ENCODE peak calls at places on chromosomes 2 and 18, in four cellular contexts. One of them, this sample, is unnamed.

GRCh38 chr2:73202156-73203054 is at the start of gene NOTO:
- DNase-seq in neuronal stem cell: no peak
- DNase-seq in mesendoderm: peak; percentile 52
- DNase-seq in IMR-90: no peak
- DNase-seq in this sample: peak; percentile 76

GRCh38 chr2:24409700-24410556 is 49.6 kb upstream of the ITSN2 start:
- DNase-seq in IMR-90: peak; percentile 74
- DNase-seq in mesendoderm: peak; percentile 83
- DNase-seq in neuronal stem cell: peak; percentile 72
- DNase-seq in this sample: peak; percentile 48

GRCh38 chr2:212421571-212422334 is 116.8 kb downstream of the ERBB4 start:
- DNase-seq in mesendoderm: no peak
- DNase-seq in neuronal stem cell: no peak
- DNase-seq in IMR-90: peak; percentile 1
- DNase-seq in this sample: no peak

GRCh38 chr2:180017764-180018163 is 10.7 kb upstream of the CWC22 start:
- DNase-seq in IMR-90: peak; percentile 26
- DNase-seq in mesendoderm: no peak
- DNase-seq in neuronal stem cell: no peak
- DNase-seq in this sample: no peak

GRCh38 chr18:6876646-6877045 is 147.1 kb downstream of the ARHGAP28 start:
- DNase-seq in IMR-90: peak; percentile 45
- DNase-seq in neuronal stem cell: no peak
- DNase-seq in mesendoderm: no peak
- DNase-seq in this sample: no peak

GRCh38 chr18:21851327-21851961 is 110.9 kb downstream of the MIB1 start:
- DNase-seq in IMR-90: peak; percentile 11
- DNase-seq in mesendoderm: no peak
- DNase-seq in neuronal stem cell: no peak
- DNase-seq in this sample: no peak

GRCh38 chr2:30334738-30335426 is 103.5 kb downstream of the LBH start:
- DNase-seq in neuronal stem cell: no peak
- DNase-seq in mesendoderm: peak; percentile 95
- DNase-seq in IMR-90: no peak
- DNase-seq in this sample: peak; percentile 37

GRCh38 chr2:54060000-54060399 is 55.4 kb upstream of the ACYP2 start:
- DNase-seq in mesendoderm: no peak
- DNase-seq in IMR-90: peak; percentile 65
- DNase-seq in neuronal stem cell: no peak
- DNase-seq in this sample: no peak

GRCh38 chr2:108074150-108074549 is 87.8 kb downstream of the SLC5A7 start:
- DNase-seq in neuronal stem cell: no peak
- DNase-seq in mesendoderm: no peak
- DNase-seq in IMR-90: no peak
- DNase-seq in this sample: no peak

GRCh38 chr2:119724656-119725485 is 34.9 kb upstream of the PTPN4 start:
- DNase-seq in neuronal stem cell: no peak
- DNase-seq in mesendoderm: no peak
- DNase-seq in IMR-90: no peak
- DNase-seq in this sample: no peak

GRCh38 chr2:70484086-70484485 is 69.5 kb downstream of the TGFA start:
- DNase-seq in mesendoderm: no peak
- DNase-seq in neuronal stem cell: no peak
- DNase-seq in IMR-90: no peak
- DNase-seq in this sample: no peak

GRCh38 chr2:95349568-95350319 is 52.6 kb downstream of the KCNIP3 start:
- DNase-seq in neuronal stem cell: no peak
- DNase-seq in IMR-90: no peak
- DNase-seq in mesendoderm: no peak
- DNase-seq in this sample: peak; percentile 15

GRCh38 chr2:42424033-42424432 is 63.0 kb upstream of the COX7A2L start:
- DNase-seq in mesendoderm: no peak
- DNase-seq in IMR-90: peak; percentile 78
- DNase-seq in neuronal stem cell: no peak
- DNase-seq in this sample: no peak

GRCh38 chr2:63218800-63219511 is 168.3 kb downstream of the OTX1 start:
- DNase-seq in neuronal stem cell: no peak
- DNase-seq in IMR-90: no peak
- DNase-seq in mesendoderm: no peak
- DNase-seq in this sample: no peak

GRCh38 chr2:202373490-202373889 is 2.6 kb upstream of the BMPR2 start:
- DNase-seq in neuronal stem cell: no peak
- DNase-seq in mesendoderm: no peak
- DNase-seq in IMR-90: peak; percentile 58
- DNase-seq in this sample: no peak

GRCh38 chr2:122114421-122114820 is 359.0 kb downstream of the TSN start:
- DNase-seq in neuronal stem cell: no peak
- DNase-seq in mesendoderm: no peak
- DNase-seq in IMR-90: no peak
- DNase-seq in this sample: no peak

GRCh38 chr2:129813404-129813803 is 166.1 kb upstream of the RAB6C start:
- DNase-seq in neuronal stem cell: no peak
- DNase-seq in mesendoderm: peak; percentile 56
- DNase-seq in IMR-90: no peak
- DNase-seq in this sample: no peak

GRCh38 chr2:27241761-27242613 is 20.9 kb downstream of the SLC30A3 start:
- DNase-seq in mesendoderm: no peak
- DNase-seq in IMR-90: no peak
- DNase-seq in neuronal stem cell: no peak
- DNase-seq in this sample: no peak

GRCh38 chr2:144603334-144603733 is 83.4 kb upstream of the ZEB2 start:
- DNase-seq in neuronal stem cell: no peak
- DNase-seq in IMR-90: no peak
- DNase-seq in mesendoderm: no peak
- DNase-seq in this sample: no peak

GRCh38 chr2:218418321-218418716 is 604 bp upstream of the VIL1 start:
- DNase-seq in neuronal stem cell: no peak
- DNase-seq in mesendoderm: no peak
- DNase-seq in IMR-90: no peak
- DNase-seq in this sample: no peak

DNA sequence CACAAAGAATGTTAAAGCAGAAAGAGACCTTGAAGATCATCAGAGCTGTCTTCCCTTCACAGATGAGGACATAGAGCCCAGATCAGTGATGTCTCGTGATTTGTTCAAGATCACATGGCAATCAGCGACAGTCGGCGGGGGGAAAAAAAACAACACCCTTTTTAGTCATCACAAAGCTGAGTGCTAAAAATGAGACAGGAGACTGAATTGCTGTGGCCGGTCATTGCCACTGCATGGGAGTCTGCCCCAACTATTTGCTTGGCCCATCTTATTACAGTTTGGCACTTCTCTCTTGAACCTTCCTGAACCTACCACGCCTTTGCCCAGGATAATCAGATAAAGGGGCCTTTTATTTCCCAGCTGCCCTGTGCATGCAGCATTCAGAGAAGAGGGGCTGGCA is 42.7 kb downstream of the SETBP1 start:
- DNase-seq in neuronal stem cell: no peak
- DNase-seq in IMR-90: no peak
- DNase-seq in mesendoderm: no peak
- DNase-seq in this sample: no peak
- H2BK120ac ChIP-seq in neuronal stem cell: no peak overlapping the region
- H2BK120ac ChIP-seq in IMR-90: no peak overlapping the region
- H2BK120ac ChIP-seq in mesendoderm: peak overlapping the region; percentile 28
- H2BK120ac ChIP-seq in this sample: no peak overlapping the region

GRCh38 chr2:85772019-85772745 is 18.4 kb downstream of the ATOH8 start:
- DNase-seq in IMR-90: peak; percentile 100
- DNase-seq in mesendoderm: peak; percentile 62
- DNase-seq in neuronal stem cell: peak; percentile 52
- DNase-seq in this sample: peak; percentile 65

GRCh38 chr2:85770369-85770768 is 16.6 kb downstream of the ATOH8 start:
- DNase-seq in IMR-90: peak; percentile 66
- DNase-seq in neuronal stem cell: no peak
- DNase-seq in mesendoderm: no peak
- DNase-seq in this sample: no peak

GRCh38 chr2:85769987-85770362 is 16.2 kb downstream of the ATOH8 start:
- DNase-seq in neuronal stem cell: no peak
- DNase-seq in IMR-90: no peak
- DNase-seq in mesendoderm: no peak
- DNase-seq in this sample: no peak

GRCh38 chr2:85771486-85771885 is 17.7 kb downstream of the ATOH8 start:
- DNase-seq in mesendoderm: no peak
- DNase-seq in neuronal stem cell: no peak
- DNase-seq in IMR-90: no peak
- DNase-seq in this sample: no peak

GRCh38 chr2:85770786-85771409 is 17.1 kb downstream of the ATOH8 start:
- DNase-seq in IMR-90: no peak
- DNase-seq in neuronal stem cell: no peak
- DNase-seq in mesendoderm: no peak
- DNase-seq in this sample: no peak
- H2BK15ac ChIP-seq in IMR-90: peak overlapping the region; percentile 97
- H2BK15ac ChIP-seq in neuronal stem cell: peak overlapping the region; percentile 59
- H2BK15ac ChIP-seq in mesendoderm: no peak overlapping the region
- H2BK15ac ChIP-seq in this sample: no peak overlapping the region

GRCh38 chr2:227313310-227313709 is 11.7 kb upstream of the MFF start:
- DNase-seq in mesendoderm: no peak
- DNase-seq in IMR-90: no peak
- DNase-seq in neuronal stem cell: no peak
- DNase-seq in this sample: no peak

GRCh38 chr2:227308784-227309183 is 16.3 kb upstream of the MFF start:
- DNase-seq in neuronal stem cell: no peak
- DNase-seq in IMR-90: no peak
- DNase-seq in mesendoderm: no peak
- DNase-seq in this sample: no peak

GRCh38 chr2:227312579-227312978 is 12.5 kb upstream of the MFF start:
- DNase-seq in neuronal stem cell: no peak
- DNase-seq in IMR-90: no peak
- DNase-seq in mesendoderm: no peak
- DNase-seq in this sample: no peak

GRCh38 chr2:227311861-227312506 is 13.1 kb upstream of the MFF start:
- DNase-seq in IMR-90: no peak
- DNase-seq in mesendoderm: no peak
- DNase-seq in neuronal stem cell: no peak
- DNase-seq in this sample: no peak

GRCh38 chr2:227310756-227311110 is 14.3 kb upstream of the MFF start:
- DNase-seq in neuronal stem cell: no peak
- DNase-seq in IMR-90: no peak
- DNase-seq in mesendoderm: peak; percentile 32
- DNase-seq in this sample: no peak
- H4K8ac ChIP-seq in neuronal stem cell: no peak overlapping the region
- H4K8ac ChIP-seq in IMR-90: no peak overlapping the region
- H4K8ac ChIP-seq in mesendoderm: no peak overlapping the region
- H4K8ac ChIP-seq in this sample: no peak overlapping the region

GRCh38 chr2:46173030-46173429 is 124.2 kb upstream of the EPAS1 start:
- DNase-seq in mesendoderm: no peak
- DNase-seq in neuronal stem cell: no peak
- DNase-seq in IMR-90: no peak
- DNase-seq in this sample: no peak

GRCh38 chr2:46171996-46172546 is 125.1 kb upstream of the EPAS1 start:
- DNase-seq in IMR-90: no peak
- DNase-seq in mesendoderm: no peak
- DNase-seq in neuronal stem cell: no peak
- DNase-seq in this sample: no peak

GRCh38 chr2:46174559-46175170 is 122.5 kb upstream of the EPAS1 start:
- DNase-seq in IMR-90: no peak
- DNase-seq in mesendoderm: no peak
- DNase-seq in neuronal stem cell: no peak
- DNase-seq in this sample: no peak

GRCh38 chr2:46175409-46175808 is 121.8 kb upstream of the EPAS1 start:
- DNase-seq in mesendoderm: no peak
- DNase-seq in IMR-90: peak; percentile 68
- DNase-seq in neuronal stem cell: no peak
- DNase-seq in this sample: no peak

DNA sequence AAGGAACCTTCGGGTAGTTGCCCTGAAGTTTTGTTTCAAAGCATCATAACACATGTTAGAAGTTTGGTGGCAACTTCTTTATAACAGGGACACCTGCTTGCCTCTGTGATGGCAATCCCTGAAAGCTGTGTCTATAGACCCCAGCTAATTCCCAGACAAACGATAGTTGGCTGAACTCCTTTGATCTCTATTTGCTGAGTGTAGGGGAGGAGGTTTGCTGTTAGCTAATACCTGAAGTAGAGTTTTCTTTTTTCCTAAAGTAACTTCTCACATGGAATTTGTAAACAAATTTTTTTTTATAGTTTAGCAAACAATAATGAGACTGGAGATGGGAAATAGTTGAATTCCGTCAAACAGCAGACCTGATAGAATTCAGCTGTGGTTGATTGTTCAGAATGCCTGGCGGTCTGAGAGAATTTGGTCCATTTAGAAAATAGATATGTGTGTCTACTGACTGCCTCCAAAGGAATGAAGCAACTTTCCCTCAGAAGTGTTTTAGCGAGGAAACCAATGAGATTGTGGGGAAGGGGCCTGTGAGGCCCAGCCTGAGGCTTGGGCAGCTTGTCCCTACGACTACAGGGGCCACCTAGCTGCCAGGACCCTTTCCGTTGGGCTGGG is 123.5 kb upstream of the EPAS1 start:
- DNase-seq in IMR-90: no peak
- DNase-seq in neuronal stem cell: no peak
- DNase-seq in mesendoderm: no peak
- DNase-seq in this sample: no peak
- H2BK120ac ChIP-seq in IMR-90: peak overlapping the region; percentile 21
- H2BK120ac ChIP-seq in neuronal stem cell: no peak overlapping the region
- H2BK120ac ChIP-seq in mesendoderm: no peak overlapping the region
- H2BK120ac ChIP-seq in this sample: no peak overlapping the region

DNA sequence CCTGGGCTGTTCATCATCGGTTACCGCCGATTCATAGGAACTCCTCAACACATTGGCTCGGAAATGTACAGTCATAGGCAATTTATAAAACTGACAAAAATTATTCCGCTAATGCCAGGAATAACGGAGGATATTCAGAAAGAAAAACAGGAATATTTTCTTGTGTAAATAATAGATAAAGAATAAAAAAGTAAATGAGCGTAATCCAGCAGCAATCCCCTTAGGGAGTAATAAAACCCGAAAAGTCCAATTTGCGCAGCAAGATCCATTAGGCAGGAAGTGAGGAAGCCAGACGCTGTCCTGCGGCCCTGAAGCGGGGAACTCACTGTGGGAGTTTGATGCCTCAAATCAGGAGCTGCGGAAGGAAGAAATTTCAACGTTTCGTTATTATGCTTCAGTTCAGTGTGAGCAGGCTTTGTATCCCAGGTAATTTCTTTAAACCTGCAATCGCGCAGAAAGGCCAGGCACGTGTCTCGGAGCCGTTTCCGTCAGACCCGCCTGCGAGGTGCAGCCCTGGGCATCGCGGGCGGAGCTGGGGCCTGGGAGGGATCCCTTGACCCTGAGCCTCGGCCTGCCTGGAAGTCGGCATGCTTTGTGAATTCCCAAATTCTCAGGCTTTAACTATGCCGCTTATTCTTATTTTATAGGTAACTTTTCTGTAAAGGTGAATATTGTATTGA is 180.9 kb upstream of the ALKAL2 start:
- DNase-seq in IMR-90: no peak
- DNase-seq in mesendoderm: peak; percentile 19
- DNase-seq in neuronal stem cell: no peak
- DNase-seq in this sample: no peak
- H2BK15ac ChIP-seq in IMR-90: no peak overlapping the region
- H2BK15ac ChIP-seq in mesendoderm: no peak overlapping the region
- H2BK15ac ChIP-seq in neuronal stem cell: peak overlapping the region; percentile 99
- H2BK15ac ChIP-seq in this sample: no peak overlapping the region

GRCh38 chr2:1150724-1151511 is 200.3 kb downstream of the SNTG2 start:
- DNase-seq in neuronal stem cell: no peak
- DNase-seq in IMR-90: no peak
- DNase-seq in mesendoderm: no peak
- DNase-seq in this sample: no peak
- H4K8ac ChIP-seq in neuronal stem cell: no peak overlapping the region
- H4K8ac ChIP-seq in IMR-90: no peak overlapping the region
- H4K8ac ChIP-seq in mesendoderm: no peak overlapping the region
- H4K8ac ChIP-seq in this sample: no peak overlapping the region

GRCh38 chr2:226649201-226649600 is 150.4 kb downstream of the IRS1 start:
- DNase-seq in neuronal stem cell: no peak
- DNase-seq in IMR-90: no peak
- DNase-seq in mesendoderm: no peak
- DNase-seq in this sample: no peak
- H2BK120ac ChIP-seq in neuronal stem cell: no peak overlapping the region
- H2BK120ac ChIP-seq in IMR-90: peak overlapping the region; percentile 95
- H2BK120ac ChIP-seq in mesendoderm: no peak overlapping the region
- H2BK120ac ChIP-seq in this sample: no peak overlapping the region